ENCODE peak calls at places on chromosomes 16 and 17, in nine cellular contexts. O, X, A, C, L, Z, N, E and R are unnamed samples.

GRCh38 chr16:56477096-56477878 is 25.9 kb downstream of the OGFOD1 start:
- DNase-seq in A (no peak), E (no peak), C (no peak), N (no peak), Z (no peak), O (no peak), L (peak), X (no peak), R (no peak)

GRCh38 chr17:48066656-48067055 is 18.5 kb downstream of the NFE2L1 start:
- DNase-seq in O (no peak), N (no peak), C (peak), L (no peak), X (no peak), E (no peak), Z (no peak), A (no peak), R (no peak)

GRCh38 chr16:66881014-66881417 is 701 bp downstream of the PDP2 start:
- DNase-seq in C (peak), N (no peak), X (no peak), O (no peak), E (no peak), Z (no peak), L (no peak), A (no peak), R (no peak)

GRCh38 chr17:36645358-36645757 is 44.0 kb downstream of the MRM1 start:
- DNase-seq in E (no peak), A (no peak), X (no peak), C (no peak), Z (no peak), O (no peak), N (no peak), L (no peak), R (no peak)

GRCh38 chr17:80114758-80115157 is 13.4 kb downstream of the GAA start:
- DNase-seq in C (no peak), O (no peak), E (no peak), A (no peak), L (no peak), Z (no peak), X (no peak), N (no peak), R (no peak)

GRCh38 chr17:27207073-27207511 is 86.8 kb upstream of the WSB1 start:
- DNase-seq in E (no peak), Z (no peak), A (no peak), N (no peak), L (peak), O (no peak), X (no peak), C (no peak), R (no peak)

GRCh38 chr17:66240013-66240412 is 10.8 kb upstream of the APOH start:
- DNase-seq in O (no peak), N (no peak), E (no peak), C (no peak), Z (no peak), L (no peak), X (no peak), A (no peak), R (no peak)

GRCh38 chr17:43226393-43226792 is 2.0 kb downstream of the CCDC200 start:
- DNase-seq in X (no peak), A (no peak), L (no peak), E (peak), N (no peak), O (no peak), C (no peak), Z (no peak), R (no peak)

GRCh38 chr17:491086-492014 is 138.7 kb upstream of the RPH3AL start:
- DNase-seq in N (no peak), L (no peak), Z (peak), E (peak), O (peak), X (peak), C (peak), A (peak), R (peak)

GRCh38 chr17:68314916-68315535 is 23.7 kb downstream of the ARSG start:
- DNase-seq in A (no peak), X (no peak), N (no peak), Z (no peak), C (no peak), O (no peak), E (peak), L (peak), R (no peak)

GRCh38 chr16:15643453-15644305 is 725 bp upstream of the MARF1 start:
- DNase-seq in C (peak), A (no peak), Z (peak), N (no peak), L (peak), X (no peak), O (peak), E (no peak), R (no peak)

GRCh38 chr17:64005734-64006167 is 7.6 kb downstream of the PRR29 start:
- DNase-seq in E (no peak), L (peak), C (no peak), Z (no peak), N (no peak), O (no peak), X (no peak), A (no peak), R (no peak)

GRCh38 chr17:9670596-9670995 is 25.3 kb downstream of the USP43 start:
- DNase-seq in X (no peak), A (no peak), C (peak), Z (no peak), L (no peak), N (no peak), O (no peak), E (no peak), R (no peak)

GRCh38 chr17:40485851-40486512 is 15.4 kb downstream of the TNS4 start:
- DNase-seq in O (peak), C (no peak), L (peak), N (peak), A (no peak), Z (no peak), E (no peak), X (no peak), R (no peak)

GRCh38 chr17:27294689-27295630 is 1.0 kb downstream of the WSB1 start:
- DNase-seq in C (peak), Z (peak), E (peak), L (peak), O (peak), N (peak), A (peak), X (no peak), R (no peak)

GRCh38 chr16:24634919-24635318 is 94.5 kb upstream of the TNRC6A start:
- DNase-seq in X (no peak), N (no peak), C (no peak), Z (no peak), L (no peak), A (no peak), O (no peak), E (no peak), R (no peak)

GRCh38 chr16:11064846-11065245 is 120.5 kb downstream of the CLEC16A start:
- DNase-seq in L (no peak), A (no peak), C (no peak), O (no peak), N (no peak), E (no peak), X (no peak), Z (no peak), R (no peak)

GRCh38 chr16:11061629-11062270 is 117.4 kb downstream of the CLEC16A start:
- DNase-seq in N (peak), Z (no peak), E (no peak), C (no peak), X (no peak), L (no peak), O (no peak), A (no peak), R (no peak)

GRCh38 chr16:11066231-11066870 is 122.0 kb downstream of the CLEC16A start:
- DNase-seq in C (no peak), O (no peak), N (peak), E (no peak), X (no peak), A (no peak), L (no peak), Z (no peak), R (no peak)

GRCh38 chr16:11064202-11064540 is 119.8 kb downstream of the CLEC16A start:
- DNase-seq in N (peak), C (no peak), A (no peak), E (no peak), O (no peak), L (no peak), X (no peak), Z (no peak), R (no peak)

GRCh38 chr16:11063432-11064201 is 119.3 kb downstream of the CLEC16A start:
- DNase-seq in C (no peak), N (peak), Z (peak), L (no peak), A (no peak), E (no peak), O (no peak), X (no peak), R (no peak)
- H3K27ac ChIP-seq in C (no peak), N (no peak), Z (peak), L (no peak), A (no peak), E (no peak), O (no peak), X (no peak), R (no peak)

GRCh38 chr17:3004925-3005324 is 58.5 kb downstream of the OR1D5 start:
- DNase-seq in A (no peak), N (peak), O (no peak), L (peak), E (peak), X (no peak), C (no peak), Z (no peak), R (no peak)

GRCh38 chr17:3008336-3009279 is 54.8 kb downstream of the OR1D5 start:
- DNase-seq in L (no peak), Z (no peak), N (no peak), E (no peak), X (no peak), O (no peak), A (no peak), C (no peak), R (no peak)

GRCh38 chr17:3007651-3008121 is 55.7 kb downstream of the OR1D5 start:
- DNase-seq in E (no peak), Z (no peak), C (no peak), X (no peak), N (no peak), A (no peak), O (no peak), L (no peak), R (no peak)

GRCh38 chr17:3005696-3006095 is 57.7 kb downstream of the OR1D5 start:
- DNase-seq in A (no peak), Z (no peak), O (no peak), X (no peak), C (no peak), L (no peak), N (no peak), E (no peak), R (no peak)

GRCh38 chr17:3006801-3007200 is 56.6 kb downstream of the OR1D5 start:
- DNase-seq in C (no peak), N (no peak), X (no peak), O (no peak), E (no peak), Z (no peak), L (no peak), A (no peak), R (no peak)
- H3K27ac ChIP-seq in C (no peak), N (no peak), X (no peak), O (no peak), E (no peak), Z (no peak), L (no peak), A (no peak), R (no peak)

DNA sequence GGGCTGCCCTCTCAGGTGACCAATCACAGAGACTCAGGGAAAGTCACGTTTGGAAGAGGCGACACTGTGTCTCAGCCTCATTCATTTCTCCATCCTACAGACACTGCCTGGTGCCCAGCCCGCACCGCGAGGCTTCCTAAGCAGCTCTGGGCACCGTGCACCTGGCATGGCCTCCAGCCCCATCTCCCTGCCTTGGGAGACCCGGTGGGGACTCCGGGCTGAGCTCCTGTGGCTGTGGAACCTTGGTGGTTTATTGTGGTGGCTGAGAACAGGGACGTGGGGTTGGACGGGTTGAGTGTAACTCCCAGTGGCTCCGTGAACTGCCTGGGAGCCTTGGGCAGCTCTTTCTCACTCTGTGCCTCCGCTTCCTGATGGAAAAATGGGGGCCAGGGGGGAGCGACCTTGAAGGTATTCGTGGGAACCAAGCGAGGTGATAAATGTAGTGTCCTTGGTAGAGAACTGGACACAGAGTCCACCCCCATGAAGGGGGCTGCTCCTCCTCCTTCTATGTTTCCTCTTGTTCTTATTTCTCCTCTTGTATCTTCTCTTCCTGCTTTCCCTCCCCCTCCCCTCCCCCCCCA is 215.4 kb downstream of the SEC14L1 start:
- DNase-seq in Z (no peak), L (no peak), C (no peak), A (peak), E (peak), N (no peak), O (no peak), X (no peak), R (no peak)
- H3K27ac ChIP-seq in Z (no peak), L (no peak), C (peak), A (no peak), E (no peak), N (peak), O (peak), X (peak), R (no peak)

DNA sequence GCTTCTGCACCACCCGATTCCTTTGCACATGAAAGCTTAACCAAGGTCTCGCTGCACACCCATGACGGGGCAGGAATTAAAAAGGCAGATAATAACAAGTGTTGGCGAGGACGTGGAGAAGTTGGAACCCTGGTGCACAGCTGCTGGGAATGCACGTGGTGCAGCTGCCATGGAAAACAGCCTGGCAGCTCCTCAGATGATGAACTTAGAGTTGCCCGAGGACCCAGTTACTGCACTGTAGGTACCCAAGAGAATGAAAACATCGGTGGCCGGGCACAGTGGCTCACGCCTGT is 211.6 kb upstream of the CIBAR2 start:
- DNase-seq in C (no peak), X (no peak), N (no peak), Z (no peak), L (no peak), O (no peak), A (no peak), E (no peak), R (no peak)
- H3K27ac ChIP-seq in C (no peak), X (no peak), N (peak), Z (no peak), L (no peak), O (no peak), A (no peak), E (no peak), R (no peak)

GRCh38 chr16:84833142-84833495 is 13.3 kb downstream of the CRISPLD2 start:
- DNase-seq in C (no peak), L (no peak), N (no peak), E (no peak), X (no peak), O (no peak), Z (no peak), A (no peak), R (no peak)

GRCh38 chr16:84832488-84833141 is 12.8 kb downstream of the CRISPLD2 start:
- DNase-seq in A (no peak), E (peak), L (no peak), N (peak), Z (no peak), C (no peak), X (peak), O (peak), R (peak)

GRCh38 chr16:84829168-84829965 is 9.6 kb downstream of the CRISPLD2 start:
- DNase-seq in O (no peak), X (no peak), E (no peak), Z (peak), C (no peak), A (no peak), N (peak), L (no peak), R (no peak)

GRCh38 chr16:84828322-84828721 is 8.5 kb downstream of the CRISPLD2 start:
- DNase-seq in C (no peak), O (no peak), X (no peak), Z (no peak), N (no peak), E (no peak), A (no peak), L (no peak), R (no peak)

DNA sequence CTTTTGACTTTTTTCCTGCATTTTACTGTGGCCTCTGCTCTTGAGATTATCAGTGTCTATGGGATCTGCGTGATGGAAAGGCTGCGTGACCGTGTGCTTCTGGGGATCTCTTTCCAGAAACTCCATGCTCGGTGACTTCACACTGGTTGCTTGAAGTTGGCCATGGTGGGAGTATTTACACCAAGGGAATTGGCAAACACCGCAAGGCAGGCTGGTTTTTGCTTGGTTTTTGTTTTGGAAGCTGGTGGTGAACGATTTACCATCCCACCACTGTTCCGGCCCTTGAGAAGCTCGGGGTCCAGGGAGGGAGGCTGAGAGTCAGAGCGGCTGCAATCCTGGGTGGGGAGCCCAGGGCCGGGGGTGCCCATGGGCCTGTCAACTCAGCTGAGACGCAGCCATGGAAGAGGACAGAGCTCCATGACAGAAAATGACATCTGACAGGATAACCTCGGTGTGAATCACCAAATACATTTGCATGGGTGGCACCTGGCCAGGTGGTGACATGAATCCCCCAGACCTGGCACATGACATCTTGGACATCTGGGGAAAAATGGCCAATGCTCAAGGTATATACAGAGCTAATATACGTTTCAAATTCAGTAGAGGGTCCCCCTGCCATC is 11.1 kb downstream of the CRISPLD2 start:
- DNase-seq in A (no peak), N (no peak), Z (no peak), E (no peak), C (no peak), X (no peak), O (no peak), L (no peak), R (no peak)
- H3K27ac ChIP-seq in A (no peak), N (peak), Z (no peak), E (no peak), C (no peak), X (peak), O (peak), L (no peak), R (peak)

GRCh38 chr16:27403601-27403992 is 1.6 kb downstream of the IL21R start:
- DNase-seq in X (no peak), L (no peak), N (no peak), Z (no peak), A (no peak), E (no peak), O (no peak), C (no peak), R (no peak)

GRCh38 chr16:27402569-27402963 is 592 bp downstream of the IL21R start:
- DNase-seq in N (no peak), E (no peak), X (no peak), O (no peak), A (no peak), L (no peak), Z (no peak), C (no peak), R (no peak)

GRCh38 chr16:27400751-27401620 is 988 bp upstream of the IL21R start:
- DNase-seq in N (no peak), E (no peak), C (no peak), L (no peak), O (no peak), A (no peak), X (no peak), Z (no peak), R (no peak)

GRCh38 chr16:27402964-27403600 is 1.1 kb downstream of the IL21R start:
- DNase-seq in L (no peak), N (no peak), X (no peak), A (peak), C (no peak), O (no peak), E (no peak), Z (no peak), R (no peak)

DNA sequence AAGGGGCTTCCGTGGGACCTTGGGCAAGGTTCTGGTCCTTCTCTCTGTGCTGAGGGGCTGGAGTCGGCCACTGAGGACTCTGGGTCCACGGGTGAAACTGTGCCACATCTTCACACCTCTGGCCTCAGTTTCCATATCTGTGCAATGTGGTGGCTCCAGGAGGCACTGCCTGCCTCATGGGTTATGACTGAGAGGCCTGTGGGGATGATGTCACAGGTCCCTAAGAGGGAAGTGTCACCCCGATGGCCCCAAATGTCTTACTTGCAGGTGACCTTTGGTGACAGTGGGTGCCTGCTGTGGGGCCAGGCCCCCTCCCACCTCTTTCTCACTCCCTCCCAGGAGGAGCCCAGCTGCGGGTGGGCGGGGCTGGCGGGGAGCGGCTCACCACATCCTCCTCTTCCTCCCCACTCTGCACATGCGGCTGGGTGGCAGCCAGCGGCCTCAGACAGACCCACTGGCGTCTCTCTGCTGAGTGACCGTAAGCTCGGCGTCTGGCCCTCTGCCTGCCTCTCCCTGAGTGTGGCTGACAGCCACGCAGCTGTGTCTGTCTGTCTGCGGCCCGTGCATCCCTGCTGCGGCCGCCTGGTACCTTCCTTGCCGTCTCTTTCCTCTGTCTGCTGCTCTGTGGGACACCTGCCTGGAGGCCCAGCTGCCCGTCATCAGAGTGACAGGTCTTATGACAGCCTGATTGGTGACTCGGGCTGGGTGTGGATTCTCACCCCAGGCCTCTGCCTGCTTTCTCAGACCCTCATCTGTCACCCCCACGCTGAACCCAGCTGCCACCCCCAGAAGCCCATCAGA is at the start of gene IL21R:
- DNase-seq in O (no peak), N (no peak), A (peak), Z (no peak), L (no peak), E (peak), X (peak), C (no peak), R (peak)
- H3K27ac ChIP-seq in O (no peak), N (no peak), A (peak), Z (no peak), L (no peak), E (no peak), X (no peak), C (no peak), R (no peak)